ENCODE peak calls at places on chromosomes 16 and 17, in four cellular contexts. N, D, T and R are unnamed samples.

GRCh38 chr17:56262854-56263253 is 109.6 kb downstream of the ANKFN1 start:
- DNase-seq in N (no peak), D (no peak), T (no peak), R (peak; percentile 40)

GRCh38 chr17:64315032-64315490 is 52.0 kb upstream of the TEX2 start:
- DNase-seq in N (no peak), D (no peak), T (peak; percentile 93), R (no peak)

GRCh38 chr17:7394452-7395191 is at the start of gene PLSCR3:
- DNase-seq in N (peak; percentile 93), D (peak; percentile 82), T (peak; percentile 86), R (peak; percentile 95)

GRCh38 chr17:75875182-75875939 is 3.0 kb downstream of the TRIM47 start:
- DNase-seq in N (no peak), D (no peak), T (peak; percentile 82), R (no peak)

GRCh38 chr16:74275031-74275636 is 21.5 kb upstream of the PSMD7 start:
- DNase-seq in N (peak; percentile 34), D (no peak), T (peak; percentile 16), R (peak; percentile 45)

GRCh38 chr17:9414471-9414870 is 161.1 kb downstream of the STX8 start:
- DNase-seq in N (no peak), D (no peak), T (no peak), R (no peak)

GRCh38 chr16:3579776-3580175 is 2.6 kb upstream of the NLRC3 start:
- DNase-seq in N (no peak), D (no peak), T (no peak), R (no peak)

GRCh38 chr16:1293921-1294656 is 15.3 kb upstream of the UBE2I start:
- DNase-seq in N (no peak), D (peak; percentile 70), T (no peak), R (peak; percentile 44)

GRCh38 chr16:29777576-29778360 is at the start of gene ZG16:
- DNase-seq in N (no peak), D (no peak), T (no peak), R (peak; percentile 38)

GRCh38 chr16:5366126-5366525 is 268.5 kb upstream of the EEF2KMT start:
- DNase-seq in N (no peak), D (no peak), T (no peak), R (no peak)

GRCh38 chr17:57667461-57667923 is 77.6 kb downstream of the CCDC182 start:
- DNase-seq in N (no peak), D (peak; percentile 20), T (no peak), R (no peak)

GRCh38 chr16:57479422-57480126 is 6.7 kb downstream of the DOK4 start:
- DNase-seq in N (no peak), D (peak; percentile 89), T (peak; percentile 50), R (no peak)

GRCh38 chr17:81713556-81714411 is 1.7 kb downstream of the SLC25A10 start:
- DNase-seq in N (no peak), D (no peak), T (peak; percentile 22), R (peak; percentile 82)

GRCh38 chr16:85860413-85861094 is 38.4 kb upstream of the IRF8 start:
- DNase-seq in N (no peak), D (peak; percentile 26), T (no peak), R (no peak)

GRCh38 chr16:71883193-71883848 is 661 bp downstream of the ZNF821 start:
- DNase-seq in N (peak; percentile 41), D (peak; percentile 72), T (peak; percentile 1), R (peak; percentile 48)